ENCODE peak calls at places on chromosomes 6 and 20, in ten cellular contexts. R is fibroblast of lung; Y is CD8-positive, alpha-beta T cell; S is Panc1; Z is iPS DF 6.9; T is Peyer's patch; N is lower lobe of right lung; H is left ventricle myocardium inferior; J is upper lobe of right lung; M is adrenal gland. A is an unnamed sample.
A peak's percentile ranks its signal among the peaks of the same experiment; 100 is the strongest.

GRCh38 chr6:28653876-28654275 is 128.2 kb downstream of the GPX5 start:
- DNase-seq in R (no peak), Y (no peak), S (no peak), Z (no peak), T (no peak), N (no peak), H (no peak), J (no peak), M (no peak), A (no peak)

GRCh38 chr20:62900052-62900691 is 26.1 kb downstream of the DIDO1 start:
- DNase-seq in R (peak; percentile 75), Y (peak; percentile 70), S (no peak), Z (peak; percentile 74), T (peak; percentile 89), N (peak; percentile 73), H (peak; percentile 64), J (peak; percentile 84), M (peak; percentile 91), A (no peak)

GRCh38 chr6:157861184-157861583 is 38.1 kb downstream of the SNX9 start:
- DNase-seq in R (no peak), Y (no peak), S (no peak), Z (no peak), T (no peak), N (no peak), H (no peak), J (no peak), M (no peak), A (no peak)

GRCh38 chr6:7324520-7324919 is 11.5 kb upstream of the SSR1 start:
- DNase-seq in R (no peak), Y (no peak), S (no peak), Z (no peak), T (peak; percentile 58), N (no peak), H (no peak), J (no peak), M (peak; percentile 56), A (peak; percentile 12)

GRCh38 chr6:62357826-62358225 is 71.8 kb upstream of the KHDRBS2 start:
- DNase-seq in R (no peak), Y (no peak), S (no peak), Z (no peak), T (no peak), N (no peak), H (no peak), J (no peak), M (no peak), A (no peak)

GRCh38 chr20:10672579-10673127 is 1.1 kb downstream of the JAG1 start:
- DNase-seq in R (peak; percentile 65), Y (peak; percentile 9), S (no peak), Z (no peak), T (peak; percentile 81), N (peak; percentile 80), H (peak; percentile 54), J (peak; percentile 84), M (peak; percentile 79), A (peak; percentile 32)

GRCh38 chr20:5041433-5041832 is 40.1 kb upstream of the SLC23A2 start:
- DNase-seq in R (peak; percentile 25), Y (no peak), S (no peak), Z (no peak), T (no peak), N (no peak), H (no peak), J (no peak), M (no peak), A (no peak)

GRCh38 chr6:166595061-166595780 is 8.7 kb upstream of the RAMACL start:
- DNase-seq in R (peak; percentile 67), Y (no peak), S (no peak), Z (no peak), T (no peak), N (no peak), H (no peak), J (no peak), M (no peak), A (no peak)

GRCh38 chr6:104704191-104704590 is 155.5 kb downstream of the HACE1 start:
- DNase-seq in R (no peak), Y (no peak), S (no peak), Z (no peak), T (no peak), N (no peak), H (no peak), J (no peak), M (no peak), A (no peak)

GRCh38 chr6:104702126-104702841 is 157.4 kb downstream of the HACE1 start:
- DNase-seq in R (no peak), Y (no peak), S (no peak), Z (no peak), T (no peak), N (no peak), H (no peak), J (no peak), M (no peak), A (no peak)

GRCh38 chr6:104705916-104706442 is 153.7 kb downstream of the HACE1 start:
- DNase-seq in R (no peak), Y (no peak), S (no peak), Z (no peak), T (no peak), N (no peak), H (no peak), J (no peak), M (no peak), A (no peak)

GRCh38 chr6:104700371-104701185 is 159.1 kb downstream of the HACE1 start:
- DNase-seq in R (no peak), Y (no peak), S (no peak), Z (no peak), T (no peak), N (no peak), H (no peak), J (no peak), M (no peak), A (no peak)

DNA sequence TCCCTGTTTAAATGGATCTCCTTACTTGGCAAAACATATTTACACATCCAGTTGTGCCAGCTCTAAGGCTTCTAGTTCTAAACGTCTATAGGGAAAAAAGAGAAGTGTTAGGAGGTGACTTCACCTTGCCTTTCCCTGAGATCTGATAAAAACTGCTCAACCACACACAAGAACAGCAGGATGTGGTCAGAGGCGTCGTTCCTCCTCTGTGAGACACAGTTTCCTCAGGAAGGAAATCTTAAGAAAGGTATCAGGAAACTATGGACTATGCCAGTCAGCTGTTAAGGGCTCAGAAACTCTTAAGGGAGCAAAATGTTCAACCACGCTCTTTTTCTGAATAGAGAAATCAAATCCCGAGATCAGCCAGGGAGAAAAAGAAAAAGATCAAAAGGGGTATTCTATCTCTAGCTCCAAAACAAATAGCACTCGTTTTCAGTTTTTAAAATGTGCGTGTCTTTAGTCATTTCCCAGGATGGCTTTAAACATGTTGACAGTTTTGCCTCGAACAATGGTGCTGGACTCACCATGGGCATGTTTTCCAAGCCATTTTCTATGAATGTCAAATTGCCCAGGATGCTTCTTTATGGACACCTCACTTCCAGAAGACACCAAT is 154.5 kb downstream of the HACE1 start:
- DNase-seq in R (peak; percentile 37), Y (peak; percentile 4), S (peak; percentile 10), Z (no peak), T (peak; percentile 68), N (no peak), H (peak; percentile 22), J (no peak), M (peak; percentile 59), A (no peak)
- H3K27ac ChIP-seq in R (no peak overlapping the region), Y (no peak overlapping the region), S (no peak overlapping the region), Z (no peak overlapping the region), T (no peak overlapping the region), N (peak overlapping the region; percentile 56), H (peak overlapping the region; percentile 82), J (peak overlapping the region; percentile 69), M (peak overlapping the region; percentile 53), A (peak overlapping the region; percentile 36)

GRCh38 chr6:68639826-68640505 is 4.9 kb downstream of the ADGRB3 start:
- DNase-seq in R (peak; percentile 13), Y (no peak), S (no peak), Z (no peak), T (no peak), N (no peak), H (no peak), J (no peak), M (no peak), A (no peak)
- H3K27ac ChIP-seq in R (no peak overlapping the region), Y (no peak overlapping the region), S (no peak overlapping the region), Z (no peak overlapping the region), T (peak overlapping the region; percentile 40), N (no peak overlapping the region), H (peak overlapping the region; percentile 75), J (no peak overlapping the region), M (peak overlapping the region; percentile 15), A (peak overlapping the region; percentile 91)

DNA sequence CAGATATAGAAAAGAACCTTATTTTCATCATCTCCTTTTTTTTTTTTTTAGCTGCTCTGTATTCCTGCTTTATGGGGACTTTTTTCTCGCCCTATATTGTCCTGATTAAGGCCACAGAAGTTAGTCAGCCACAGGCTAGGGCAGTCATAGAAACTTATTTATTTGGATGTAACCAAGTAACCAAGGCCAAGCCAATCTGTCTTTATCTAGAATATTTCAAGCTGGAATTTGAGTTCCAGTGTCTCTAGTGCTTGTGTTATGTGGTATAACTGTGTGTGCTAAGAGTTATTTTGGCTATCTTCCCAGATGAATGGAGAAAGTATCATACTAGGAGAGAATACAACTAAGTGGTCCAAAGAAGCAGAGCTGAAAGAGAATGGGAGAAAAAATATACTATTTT is 751.6 kb downstream of the CBLN4 start:
- DNase-seq in R (peak; percentile 3), Y (no peak), S (no peak), Z (no peak), T (no peak), N (no peak), H (no peak), J (no peak), M (no peak), A (no peak)
- H3K27ac ChIP-seq in R (no peak overlapping the region), Y (no peak overlapping the region), S (no peak overlapping the region), Z (no peak overlapping the region), T (no peak overlapping the region), N (no peak overlapping the region), H (peak overlapping the region; percentile 84), J (no peak overlapping the region), M (no peak overlapping the region), A (no peak overlapping the region)

GRCh38 chr6:75180864-75181263 is 25.0 kb downstream of the COL12A1 start:
- DNase-seq in R (no peak), Y (no peak), S (no peak), Z (no peak), T (no peak), N (no peak), H (no peak), J (no peak), M (no peak), A (no peak)

GRCh38 chr6:75178757-75179156 is 27.1 kb downstream of the COL12A1 start:
- DNase-seq in R (no peak), Y (no peak), S (no peak), Z (no peak), T (no peak), N (no peak), H (no peak), J (no peak), M (no peak), A (no peak)

GRCh38 chr6:75188221-75188620 is 17.6 kb downstream of the COL12A1 start:
- DNase-seq in R (no peak), Y (no peak), S (no peak), Z (no peak), T (no peak), N (no peak), H (no peak), J (no peak), M (no peak), A (no peak)

DNA sequence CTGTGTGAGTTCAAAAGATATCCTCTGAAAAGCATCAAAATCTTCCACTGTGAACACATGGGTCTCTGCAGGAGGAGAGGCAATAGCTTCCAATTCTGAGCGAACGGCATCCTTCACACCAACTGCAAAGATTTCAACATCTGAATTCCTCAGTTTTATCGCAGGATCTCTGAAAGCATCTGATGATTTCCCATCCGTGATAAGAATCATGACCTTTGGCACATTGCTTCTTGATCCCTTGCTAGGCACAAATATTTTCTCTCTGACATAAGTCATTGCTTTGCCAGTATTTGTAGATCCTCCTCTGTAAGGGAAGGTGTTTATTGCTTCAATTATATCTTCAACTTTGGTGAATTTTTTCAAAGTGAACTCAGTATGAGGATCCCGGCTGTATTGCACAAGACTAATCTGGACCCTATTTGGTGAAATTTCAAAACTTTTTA is 22.7 kb downstream of the COL12A1 start:
- DNase-seq in R (peak; percentile 61), Y (no peak), S (no peak), Z (no peak), T (no peak), N (no peak), H (no peak), J (no peak), M (no peak), A (no peak)
- H3K27ac ChIP-seq in R (no peak overlapping the region), Y (no peak overlapping the region), S (no peak overlapping the region), Z (no peak overlapping the region), T (no peak overlapping the region), N (no peak overlapping the region), H (no peak overlapping the region), J (no peak overlapping the region), M (no peak overlapping the region), A (no peak overlapping the region)